ENCODE peak calls at places on chromosomes 1 and 21, in five cellular contexts. D is GM23248, J is HCT116, W is PC-3, L is GM23338. V is an unnamed sample.

GRCh38 chr1:235013512-235013911 is 115.1 kb downstream of the TOMM20 start:
- DNase-seq in D (no peak), J (no peak), W (no peak), L (no peak), V (no peak)

GRCh38 chr1:147486876-147487656 is 54.2 kb upstream of the BCL9 start:
- DNase-seq in D (no peak), J (no peak), W (no peak), L (no peak), V (no peak)

GRCh38 chr1:31862071-31862470 is 46.2 kb upstream of the SPOCD1 start:
- DNase-seq in D (no peak), J (no peak), W (no peak), L (no peak), V (no peak)

GRCh38 chr1:111218947-111219346 is 8.6 kb upstream of the CHI3L2 start:
- DNase-seq in D (no peak), J (no peak), W (no peak), L (no peak), V (no peak)

GRCh38 chr21:21715286-21715969 is 717.2 kb downstream of the NCAM2 start:
- DNase-seq in D (peak), J (no peak), W (peak), L (no peak), V (no peak)

GRCh38 chr21:34052171-34052570 is 21.2 kb upstream of the MRPS6 start:
- DNase-seq in D (no peak), J (no peak), W (no peak), L (no peak), V (no peak)

GRCh38 chr21:30166705-30167104 is at the start of gene CLDN17:
- DNase-seq in D (no peak), J (no peak), W (no peak), L (no peak), V (no peak)

GRCh38 chr1:236140705-236141446 is 1.5 kb upstream of the GPR137B start:
- DNase-seq in D (no peak), J (no peak), W (no peak), L (peak), V (no peak)

GRCh38 chr1:8090241-8090702 is 64.2 kb upstream of the ERRFI1 start:
- DNase-seq in D (peak), J (no peak), W (peak), L (no peak), V (no peak)

GRCh38 chr1:2602311-2602835 is 15.8 kb downstream of the PRXL2B start:
- DNase-seq in D (no peak), J (no peak), W (no peak), L (no peak), V (no peak)

GRCh38 chr1:9317591-9318331 is 25.1 kb downstream of the SPSB1 start:
- DNase-seq in D (peak), J (no peak), W (peak), L (no peak), V (no peak)

GRCh38 chr1:219550171-219550570 is 62.7 kb downstream of the ZC3H11B start:
- DNase-seq in D (no peak), J (no peak), W (no peak), L (no peak), V (no peak)

GRCh38 chr1:201944639-201945038 is 1.7 kb downstream of the LMOD1 start:
- DNase-seq in D (peak), J (no peak), W (no peak), L (no peak), V (no peak)

GRCh38 chr1:116877369-116877768 is 32.3 kb upstream of the PTGFRN start:
- DNase-seq in D (no peak), J (no peak), W (no peak), L (no peak), V (no peak)

DNA sequence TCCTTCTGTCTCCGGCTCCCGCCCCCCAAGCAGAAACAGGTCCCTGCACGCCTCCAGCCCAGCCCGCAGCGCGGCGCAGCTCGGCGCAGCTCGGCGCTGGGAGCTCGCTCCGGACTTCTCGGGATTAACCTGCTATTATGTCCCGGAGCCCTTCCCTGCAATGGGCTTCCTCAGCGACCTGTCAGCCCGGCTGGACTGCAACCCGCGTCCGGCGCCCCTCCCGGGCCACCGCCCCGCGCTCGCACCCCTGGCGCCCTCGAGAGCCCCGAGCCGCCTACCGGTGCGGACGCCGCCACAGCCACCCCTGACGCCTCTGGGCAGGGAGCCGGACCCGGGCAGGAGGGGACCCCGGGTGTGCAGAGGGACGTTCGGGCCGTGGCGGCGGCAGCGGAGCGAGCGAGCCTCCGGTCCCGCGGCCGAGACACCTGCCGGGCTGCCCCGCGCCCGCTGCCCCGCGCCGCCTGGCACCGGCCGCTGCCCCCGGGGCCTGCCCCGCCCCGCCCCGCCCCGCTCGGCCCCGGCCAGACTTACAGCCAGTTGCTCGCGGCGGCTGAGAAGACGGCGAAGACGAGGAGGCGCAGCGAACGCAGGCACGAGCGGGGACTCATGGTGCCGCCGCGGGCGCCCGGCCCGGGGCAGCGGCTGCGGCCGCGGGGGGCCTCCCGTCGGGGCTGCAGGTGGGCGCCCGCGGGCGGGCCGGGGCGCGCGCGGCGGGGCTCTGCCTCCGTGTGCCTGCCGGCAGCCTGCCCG is 407 bp downstream of the WNT4 start:
- DNase-seq in D (peak), J (no peak), W (peak), L (peak), V (peak)
- TF ChIP-seq EZH2 in D (peak), J (no peak), W (no peak), L (no peak), V (peak)

GRCh38 chr1:231679109-231679508 is 52.5 kb downstream of the DISC1 start:
- DNase-seq in D (no peak), J (no peak), W (no peak), L (peak), V (no peak)
- TF ChIP-seq EZH2phosphoT487 in D (no peak), J (no peak), W (no peak), L (no peak), V (no peak)

GRCh38 chr1:66519988-66520387 is 14.0 kb upstream of the SGIP1 start:
- DNase-seq in D (no peak), J (no peak), W (peak), L (no peak), V (no peak)
- TF ChIP-seq EZH2 in D (no peak), J (no peak), W (no peak), L (no peak), V (no peak)

DNA sequence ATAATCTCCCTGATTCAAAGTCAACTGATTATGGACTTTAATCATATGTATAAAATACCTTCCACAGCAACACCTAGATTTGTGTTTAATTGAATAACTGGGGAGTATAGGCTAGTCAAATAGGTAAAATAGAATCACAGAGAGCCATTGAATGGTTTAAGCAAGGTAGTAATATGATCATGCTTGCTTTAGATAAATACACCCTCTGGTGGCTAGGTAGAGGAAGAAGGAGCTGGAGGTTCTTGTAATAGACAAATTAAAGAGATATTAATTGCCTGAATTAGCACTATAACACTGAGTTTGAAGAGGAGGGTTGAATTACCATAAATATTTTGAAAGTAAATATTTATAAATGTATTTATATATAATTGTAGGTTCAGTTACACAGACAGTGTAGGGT is 40.3 kb downstream of the DIRAS3 start:
- DNase-seq in D (peak), J (peak), W (peak), L (peak), V (no peak)
- TF ChIP-seq EZH2phosphoT487 in D (no peak), J (no peak), W (no peak), L (no peak), V (no peak)

GRCh38 chr1:178055779-178056471 is 38.0 kb upstream of the RASAL2 start:
- DNase-seq in D (no peak), J (peak), W (peak), L (no peak), V (peak)
- TF ChIP-seq EZH2 in D (no peak), J (no peak), W (no peak), L (no peak), V (no peak)

DNA sequence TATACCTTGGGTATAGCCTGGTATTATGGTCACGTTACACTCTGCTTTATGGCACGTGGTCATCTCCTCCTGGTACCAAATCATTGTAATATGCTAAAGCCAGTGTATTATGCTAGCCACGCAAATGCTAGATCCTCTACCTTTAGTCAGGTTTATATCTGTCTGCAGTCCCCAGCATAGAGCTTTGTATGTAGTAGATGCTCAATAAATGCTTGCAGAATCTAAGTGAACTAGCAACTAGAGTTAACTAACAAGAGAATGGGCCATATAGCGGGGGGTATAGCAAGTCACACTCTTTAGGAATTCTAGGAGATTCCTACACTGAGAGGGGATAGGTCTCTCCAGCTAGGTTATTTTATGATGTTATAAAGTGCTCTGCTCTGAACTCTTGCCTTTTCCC is 3.0 kb downstream of the MOV10 start:
- DNase-seq in D (no peak), J (no peak), W (no peak), L (no peak), V (no peak)
- TF ChIP-seq EZH2phosphoT487 in D (no peak), J (no peak), W (no peak), L (no peak), V (no peak)

GRCh38 chr1:93450331-93450730 is 2.4 kb downstream of the FNBP1L start:
- DNase-seq in D (no peak), J (no peak), W (no peak), L (no peak), V (no peak)

GRCh38 chr1:93448292-93448982 is 519 bp downstream of the FNBP1L start:
- DNase-seq in D (peak), J (no peak), W (peak), L (peak), V (peak)

GRCh38 chr1:93446837-93447451 is 974 bp upstream of the FNBP1L start:
- DNase-seq in D (peak), J (no peak), W (peak), L (peak), V (no peak)

GRCh38 chr1:93447481-93448291 is at the start of gene FNBP1L:
- DNase-seq in D (peak), J (no peak), W (peak), L (peak), V (peak)

GRCh38 chr1:93448983-93449805 is 1.3 kb downstream of the FNBP1L start:
- DNase-seq in D (peak), J (no peak), W (peak), L (peak), V (peak)
- TF ChIP-seq EZH2 in D (no peak), J (no peak), W (no peak), L (no peak), V (no peak)

GRCh38 chr21:45222001-45222400 is 65.7 kb downstream of the POFUT2 start:
- DNase-seq in D (no peak), J (no peak), W (no peak), L (no peak), V (no peak)

GRCh38 chr21:45225741-45226327 is 61.9 kb downstream of the POFUT2 start:
- DNase-seq in D (no peak), J (no peak), W (no peak), L (no peak), V (no peak)

GRCh38 chr21:45225041-45225740 is 62.5 kb downstream of the POFUT2 start:
- DNase-seq in D (no peak), J (no peak), W (no peak), L (no peak), V (no peak)

GRCh38 chr21:45223236-45223992 is 64.3 kb downstream of the POFUT2 start:
- DNase-seq in D (no peak), J (no peak), W (no peak), L (no peak), V (no peak)

DNA sequence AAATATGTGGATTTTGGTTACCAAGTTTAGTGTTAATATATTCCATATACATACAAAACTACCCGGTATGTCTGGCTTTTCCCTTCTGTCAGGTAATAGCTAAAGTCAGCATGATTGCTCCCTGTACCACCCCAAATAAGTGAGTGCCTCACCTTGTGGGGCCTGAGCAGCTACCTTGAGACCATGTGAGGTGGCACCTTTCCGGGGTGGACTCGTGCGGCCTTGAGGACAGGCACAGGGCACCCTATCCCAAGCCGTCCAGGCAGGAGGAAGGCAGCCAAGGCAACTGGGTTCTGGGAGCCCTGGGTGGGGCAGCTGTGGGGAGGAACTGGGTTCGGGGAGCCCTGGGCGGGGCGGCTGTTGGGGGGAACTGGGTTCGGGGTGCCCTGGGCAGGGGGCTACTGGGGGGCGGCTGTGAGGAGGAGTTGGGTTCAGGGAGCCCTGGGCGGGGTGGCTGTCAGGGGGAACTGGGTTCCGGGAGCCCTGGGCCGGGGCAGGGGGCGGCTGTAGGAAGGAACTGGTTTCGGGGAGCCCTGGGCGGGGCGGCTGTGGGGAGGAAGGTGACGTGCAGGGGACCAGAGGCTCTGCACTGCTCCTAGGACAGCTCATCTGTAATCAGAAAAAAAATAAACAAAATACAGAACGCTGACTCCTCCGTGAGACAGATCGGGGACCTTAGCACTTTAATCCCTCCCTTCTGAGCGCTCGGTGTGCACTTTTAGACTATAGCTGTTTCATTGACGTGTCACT is 63.3 kb downstream of the POFUT2 start:
- DNase-seq in D (no peak), J (no peak), W (no peak), L (no peak), V (no peak)
- TF ChIP-seq EZH2phosphoT487 in D (no peak), J (no peak), W (no peak), L (no peak), V (no peak)

GRCh38 chr1:224340711-224341384 is 10.9 kb upstream of the NVL start:
- DNase-seq in D (peak), J (no peak), W (peak), L (peak), V (peak)

GRCh38 chr1:224348137-224348536 is 8.5 kb upstream of the CNIH4 start:
- DNase-seq in D (no peak), J (no peak), W (no peak), L (no peak), V (no peak)

GRCh38 chr1:224338150-224338838 is 8.3 kb upstream of the NVL start:
- DNase-seq in D (no peak), J (no peak), W (no peak), L (peak), V (no peak)

GRCh38 chr1:224339422-224340033 is 9.6 kb upstream of the NVL start:
- DNase-seq in D (no peak), J (no peak), W (no peak), L (no peak), V (no peak)

DNA sequence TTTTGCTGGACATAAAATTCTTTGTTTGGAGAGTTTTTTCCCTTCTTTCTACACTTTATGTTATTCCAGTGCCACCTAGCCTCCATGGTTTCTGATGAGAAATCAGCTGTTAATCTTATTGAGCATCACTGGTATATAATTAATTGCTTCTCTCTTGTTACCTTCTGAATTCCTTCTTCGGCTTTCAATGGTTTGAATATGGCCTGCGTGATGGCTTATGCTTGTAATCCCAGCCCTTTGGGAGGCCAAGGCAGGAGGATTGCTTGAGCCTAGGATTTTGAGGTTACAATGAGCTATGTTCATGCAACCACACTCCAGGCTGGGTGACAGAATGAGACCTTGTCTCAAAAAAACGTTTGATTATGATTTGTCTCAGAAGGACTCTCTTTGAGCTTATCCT is 13.0 kb upstream of the CNIH4 start:
- DNase-seq in D (no peak), J (no peak), W (no peak), L (peak), V (no peak)
- TF ChIP-seq EZH2 in D (no peak), J (no peak), W (no peak), L (no peak), V (no peak)

V was measured in neural progenitor cell.